ENCODE peak calls at places on chromosome 18, in ten cellular contexts. One of them, this sample, is unnamed.

GRCh38 chr18:3520230-3521085 is 70.5 kb downstream of the TGIF1 start:
- DNase-seq in astrocyte of the spinal cord: no peak
- DNase-seq in CD4-positive, alpha-beta T cell: no peak
- DNase-seq in neural crest cell: no peak
- DNase-seq in HFF-Myc: no peak
- DNase-seq in thoracic aorta: no peak
- DNase-seq in MM.1S: no peak
- DNase-seq in GM12865: no peak
- DNase-seq in astrocyte: no peak
- DNase-seq in A673: no peak
- DNase-seq in this sample: no peak

GRCh38 chr18:5895300-5895885 is at the start of gene TMEM200C:
- DNase-seq in astrocyte of the spinal cord: peak
- DNase-seq in CD4-positive, alpha-beta T cell: no peak
- DNase-seq in neural crest cell: peak
- DNase-seq in HFF-Myc: no peak
- DNase-seq in thoracic aorta: no peak
- DNase-seq in MM.1S: peak
- DNase-seq in GM12865: peak
- DNase-seq in astrocyte: peak
- DNase-seq in A673: no peak
- DNase-seq in this sample: no peak

GRCh38 chr18:27735117-27735516 is 441.8 kb downstream of the CDH2 start:
- DNase-seq in astrocyte of the spinal cord: no peak
- DNase-seq in CD4-positive, alpha-beta T cell: no peak
- DNase-seq in neural crest cell: no peak
- DNase-seq in HFF-Myc: no peak
- DNase-seq in thoracic aorta: no peak
- DNase-seq in MM.1S: no peak
- DNase-seq in GM12865: no peak
- DNase-seq in astrocyte: no peak
- DNase-seq in A673: no peak
- DNase-seq in this sample: no peak

GRCh38 chr18:67776929-67777328 is 260.4 kb upstream of the DSEL start:
- DNase-seq in astrocyte of the spinal cord: peak
- DNase-seq in CD4-positive, alpha-beta T cell: no peak
- DNase-seq in neural crest cell: no peak
- DNase-seq in HFF-Myc: no peak
- DNase-seq in thoracic aorta: no peak
- DNase-seq in MM.1S: no peak
- DNase-seq in GM12865: no peak
- DNase-seq in astrocyte: peak
- DNase-seq in A673: peak
- DNase-seq in this sample: no peak

GRCh38 chr18:44474596-44474995 is 206.1 kb upstream of the SETBP1 start:
- DNase-seq in astrocyte of the spinal cord: no peak
- DNase-seq in CD4-positive, alpha-beta T cell: no peak
- DNase-seq in neural crest cell: no peak
- DNase-seq in HFF-Myc: no peak
- DNase-seq in thoracic aorta: no peak
- DNase-seq in MM.1S: no peak
- DNase-seq in GM12865: no peak
- DNase-seq in astrocyte: peak
- DNase-seq in A673: no peak
- DNase-seq in this sample: no peak

GRCh38 chr18:6854811-6855210 is 125.3 kb downstream of the ARHGAP28 start:
- DNase-seq in astrocyte of the spinal cord: no peak
- DNase-seq in CD4-positive, alpha-beta T cell: no peak
- DNase-seq in neural crest cell: no peak
- DNase-seq in HFF-Myc: no peak
- DNase-seq in thoracic aorta: no peak
- DNase-seq in MM.1S: no peak
- DNase-seq in GM12865: no peak
- DNase-seq in astrocyte: no peak
- DNase-seq in A673: no peak
- DNase-seq in this sample: no peak

GRCh38 chr18:68275616-68276015 is 439.3 kb downstream of the TMX3 start:
- DNase-seq in astrocyte of the spinal cord: peak
- DNase-seq in CD4-positive, alpha-beta T cell: no peak
- DNase-seq in neural crest cell: no peak
- DNase-seq in HFF-Myc: peak
- DNase-seq in thoracic aorta: no peak
- DNase-seq in MM.1S: no peak
- DNase-seq in GM12865: no peak
- DNase-seq in astrocyte: peak
- DNase-seq in A673: peak
- DNase-seq in this sample: peak

GRCh38 chr18:13610517-13610916 is 115.8 kb downstream of the FAM210A start:
- DNase-seq in astrocyte of the spinal cord: no peak
- DNase-seq in CD4-positive, alpha-beta T cell: no peak
- DNase-seq in neural crest cell: no peak
- DNase-seq in HFF-Myc: no peak
- DNase-seq in thoracic aorta: no peak
- DNase-seq in MM.1S: peak
- DNase-seq in GM12865: no peak
- DNase-seq in astrocyte: no peak
- DNase-seq in A673: peak
- DNase-seq in this sample: no peak

GRCh38 chr18:11883153-11883552 is 25.0 kb downstream of the MPPE1 start:
- DNase-seq in astrocyte of the spinal cord: no peak
- DNase-seq in CD4-positive, alpha-beta T cell: no peak
- DNase-seq in neural crest cell: no peak
- DNase-seq in HFF-Myc: no peak
- DNase-seq in thoracic aorta: no peak
- DNase-seq in MM.1S: no peak
- DNase-seq in GM12865: peak
- DNase-seq in astrocyte: no peak
- DNase-seq in A673: no peak
- DNase-seq in this sample: no peak

GRCh38 chr18:58838946-58839345 is 25.7 kb upstream of the ZNF532 start:
- DNase-seq in astrocyte of the spinal cord: no peak
- DNase-seq in CD4-positive, alpha-beta T cell: no peak
- DNase-seq in neural crest cell: no peak
- DNase-seq in HFF-Myc: no peak
- DNase-seq in thoracic aorta: no peak
- DNase-seq in MM.1S: no peak
- DNase-seq in GM12865: no peak
- DNase-seq in astrocyte: no peak
- DNase-seq in A673: no peak
- DNase-seq in this sample: no peak

GRCh38 chr18:66513996-66514395 is 89.9 kb downstream of the CDH19 start:
- DNase-seq in astrocyte of the spinal cord: no peak
- DNase-seq in CD4-positive, alpha-beta T cell: no peak
- DNase-seq in neural crest cell: no peak
- DNase-seq in HFF-Myc: no peak
- DNase-seq in thoracic aorta: no peak
- DNase-seq in MM.1S: no peak
- DNase-seq in GM12865: no peak
- DNase-seq in astrocyte: no peak
- DNase-seq in A673: no peak
- DNase-seq in this sample: no peak

GRCh38 chr18:38406625-38407024 is 841.0 kb upstream of the CELF4 start:
- DNase-seq in astrocyte of the spinal cord: no peak
- DNase-seq in CD4-positive, alpha-beta T cell: no peak
- DNase-seq in neural crest cell: no peak
- DNase-seq in HFF-Myc: no peak
- DNase-seq in thoracic aorta: no peak
- DNase-seq in MM.1S: no peak
- DNase-seq in GM12865: no peak
- DNase-seq in astrocyte: no peak
- DNase-seq in A673: no peak
- DNase-seq in this sample: no peak

GRCh38 chr18:50268022-50268747 is 1.9 kb upstream of the CFAP53 start:
- DNase-seq in astrocyte of the spinal cord: peak
- DNase-seq in CD4-positive, alpha-beta T cell: peak
- DNase-seq in neural crest cell: peak
- DNase-seq in HFF-Myc: no peak
- DNase-seq in thoracic aorta: peak
- DNase-seq in MM.1S: peak
- DNase-seq in GM12865: peak
- DNase-seq in astrocyte: peak
- DNase-seq in A673: peak
- DNase-seq in this sample: peak

GRCh38 chr18:44916429-44917183 is 235.9 kb downstream of the SETBP1 start:
- DNase-seq in astrocyte of the spinal cord: peak
- DNase-seq in CD4-positive, alpha-beta T cell: no peak
- DNase-seq in neural crest cell: no peak
- DNase-seq in HFF-Myc: no peak
- DNase-seq in thoracic aorta: no peak
- DNase-seq in MM.1S: no peak
- DNase-seq in GM12865: no peak
- DNase-seq in astrocyte: no peak
- DNase-seq in A673: no peak
- DNase-seq in this sample: no peak

GRCh38 chr18:31170335-31170734 is 7.7 kb upstream of the DSC1 start:
- DNase-seq in astrocyte of the spinal cord: no peak
- DNase-seq in CD4-positive, alpha-beta T cell: no peak
- DNase-seq in neural crest cell: no peak
- DNase-seq in HFF-Myc: no peak
- DNase-seq in thoracic aorta: no peak
- DNase-seq in MM.1S: no peak
- DNase-seq in GM12865: no peak
- DNase-seq in astrocyte: no peak
- DNase-seq in A673: no peak
- DNase-seq in this sample: no peak

GRCh38 chr18:11676867-11677266 is 12.2 kb upstream of the GNAL start:
- DNase-seq in astrocyte of the spinal cord: no peak
- DNase-seq in CD4-positive, alpha-beta T cell: no peak
- DNase-seq in neural crest cell: no peak
- DNase-seq in HFF-Myc: no peak
- DNase-seq in thoracic aorta: no peak
- DNase-seq in MM.1S: no peak
- DNase-seq in GM12865: no peak
- DNase-seq in astrocyte: no peak
- DNase-seq in A673: no peak
- DNase-seq in this sample: no peak

GRCh38 chr18:66951750-66952149 is 347.9 kb upstream of the CDH19 start:
- DNase-seq in astrocyte of the spinal cord: no peak
- DNase-seq in CD4-positive, alpha-beta T cell: no peak
- DNase-seq in neural crest cell: no peak
- DNase-seq in HFF-Myc: no peak
- DNase-seq in thoracic aorta: no peak
- DNase-seq in MM.1S: no peak
- DNase-seq in GM12865: no peak
- DNase-seq in astrocyte: no peak
- DNase-seq in A673: no peak
- DNase-seq in this sample: no peak

GRCh38 chr18:8701546-8702118 is 3.7 kb upstream of the MTCL1 start:
- DNase-seq in astrocyte of the spinal cord: peak
- DNase-seq in CD4-positive, alpha-beta T cell: no peak
- DNase-seq in neural crest cell: no peak
- DNase-seq in HFF-Myc: no peak
- DNase-seq in thoracic aorta: no peak
- DNase-seq in MM.1S: no peak
- DNase-seq in GM12865: no peak
- DNase-seq in astrocyte: peak
- DNase-seq in A673: peak
- DNase-seq in this sample: peak
- TF ChIP-seq CTCF in astrocyte of the spinal cord: no peak
- TF ChIP-seq CTCF in CD4-positive, alpha-beta T cell: no peak
- TF ChIP-seq CTCF in neural crest cell: no peak
- TF ChIP-seq CTCF in HFF-Myc: no peak
- TF ChIP-seq CTCF in thoracic aorta: no peak
- TF ChIP-seq CTCF in MM.1S: no peak
- TF ChIP-seq CTCF in GM12865: no peak
- TF ChIP-seq CTCF in astrocyte: no peak
- TF ChIP-seq CTCF in A673: no peak
- TF ChIP-seq CTCF in this sample: no peak

DNA sequence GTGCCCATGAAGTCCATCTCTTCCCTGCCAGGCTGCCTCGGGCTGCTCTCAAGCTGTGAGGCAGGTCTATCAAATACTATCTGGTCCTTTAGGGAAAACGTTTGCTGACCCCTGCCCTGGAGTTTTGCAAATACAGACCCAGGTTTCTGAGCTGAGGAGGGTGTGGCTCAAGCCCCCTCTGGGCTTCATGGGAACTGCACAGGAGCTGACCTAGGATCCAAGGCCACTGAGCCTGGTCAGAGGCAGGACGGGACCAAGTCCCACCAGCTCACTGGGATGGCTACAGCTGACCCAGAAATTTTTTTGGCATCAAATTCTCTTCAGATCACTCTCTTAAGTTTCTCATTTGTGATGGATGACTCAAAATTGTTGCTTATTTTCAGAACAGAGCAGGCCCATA is 14.1 kb downstream of the ZNF516 start:
- DNase-seq in astrocyte of the spinal cord: no peak
- DNase-seq in CD4-positive, alpha-beta T cell: no peak
- DNase-seq in neural crest cell: no peak
- DNase-seq in HFF-Myc: no peak
- DNase-seq in thoracic aorta: no peak
- DNase-seq in MM.1S: no peak
- DNase-seq in GM12865: no peak
- DNase-seq in astrocyte: no peak
- DNase-seq in A673: no peak
- DNase-seq in this sample: no peak
- TF ChIP-seq CTCF in astrocyte of the spinal cord: no peak
- TF ChIP-seq CTCF in CD4-positive, alpha-beta T cell: no peak
- TF ChIP-seq CTCF in neural crest cell: peak
- TF ChIP-seq CTCF in HFF-Myc: peak
- TF ChIP-seq CTCF in thoracic aorta: no peak
- TF ChIP-seq CTCF in MM.1S: peak
- TF ChIP-seq CTCF in GM12865: peak
- TF ChIP-seq CTCF in astrocyte: no peak
- TF ChIP-seq CTCF in A673: peak
- TF ChIP-seq CTCF in this sample: peak

DNA sequence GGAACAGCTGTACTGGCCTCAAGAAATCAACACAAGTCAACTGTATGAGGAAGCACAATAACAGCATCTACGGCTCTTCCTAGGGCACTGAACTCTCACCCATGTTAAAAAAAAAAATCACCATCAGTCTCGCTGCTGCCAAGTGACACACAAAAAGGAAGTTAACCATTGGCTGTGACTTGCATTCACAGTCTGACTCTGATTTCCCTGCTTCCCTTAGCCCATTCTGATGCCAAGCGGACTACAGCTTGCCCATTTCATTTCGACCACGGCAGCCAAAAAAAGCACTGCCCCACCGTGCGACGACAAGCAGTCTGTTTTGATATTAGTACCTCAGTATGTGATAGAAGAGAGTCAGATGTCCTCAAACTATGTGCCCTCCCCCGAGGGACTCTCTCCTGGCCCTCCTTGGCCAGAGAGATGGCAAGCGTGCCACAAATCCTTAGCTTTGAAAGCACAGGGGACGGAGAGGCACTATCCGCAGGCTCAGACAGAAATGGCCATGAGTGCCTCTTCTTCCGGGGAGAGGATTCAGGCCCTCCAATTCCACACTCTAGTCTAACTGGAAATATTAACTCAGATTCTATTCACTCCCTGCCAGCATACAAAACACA is 250.0 kb downstream of the TCF4 start:
- DNase-seq in astrocyte of the spinal cord: no peak
- DNase-seq in CD4-positive, alpha-beta T cell: no peak
- DNase-seq in neural crest cell: no peak
- DNase-seq in HFF-Myc: no peak
- DNase-seq in thoracic aorta: no peak
- DNase-seq in MM.1S: no peak
- DNase-seq in GM12865: no peak
- DNase-seq in astrocyte: peak
- DNase-seq in A673: no peak
- DNase-seq in this sample: no peak
- TF ChIP-seq CTCF in astrocyte of the spinal cord: no peak
- TF ChIP-seq CTCF in CD4-positive, alpha-beta T cell: no peak
- TF ChIP-seq CTCF in neural crest cell: no peak
- TF ChIP-seq CTCF in HFF-Myc: no peak
- TF ChIP-seq CTCF in thoracic aorta: no peak
- TF ChIP-seq CTCF in MM.1S: no peak
- TF ChIP-seq CTCF in GM12865: no peak
- TF ChIP-seq CTCF in astrocyte: no peak
- TF ChIP-seq CTCF in A673: no peak
- TF ChIP-seq CTCF in this sample: no peak

GRCh38 chr18:22700920-22701319 is 232.2 kb upstream of the RBBP8 start:
- DNase-seq in astrocyte of the spinal cord: no peak
- DNase-seq in CD4-positive, alpha-beta T cell: no peak
- DNase-seq in neural crest cell: no peak
- DNase-seq in HFF-Myc: no peak
- DNase-seq in thoracic aorta: no peak
- DNase-seq in MM.1S: no peak
- DNase-seq in GM12865: no peak
- DNase-seq in astrocyte: no peak
- DNase-seq in A673: no peak
- DNase-seq in this sample: no peak
- TF ChIP-seq CTCF in astrocyte of the spinal cord: no peak
- TF ChIP-seq CTCF in CD4-positive, alpha-beta T cell: no peak
- TF ChIP-seq CTCF in neural crest cell: no peak
- TF ChIP-seq CTCF in HFF-Myc: no peak
- TF ChIP-seq CTCF in thoracic aorta: no peak
- TF ChIP-seq CTCF in MM.1S: no peak
- TF ChIP-seq CTCF in GM12865: no peak
- TF ChIP-seq CTCF in astrocyte: no peak
- TF ChIP-seq CTCF in A673: no peak
- TF ChIP-seq CTCF in this sample: no peak